ENCODE peak calls at places on chromosomes 11 and 22, in four cellular contexts. D is activated naive CD8-positive, alpha-beta T cell treated with anti-CD3 and anti-CD28 coated beads for 36 hours; R is Right ventricle myocardium superior; P is sciatic nerve. S is an unnamed sample.

GRCh38 chr11:116144387-116144958 is 628.3 kb downstream of the BUD13 start:
- DNase-seq in D (no peak), R (no peak), P (no peak), S (no peak)

GRCh38 chr11:96464695-96465307 is 75.0 kb downstream of the JRKL start:
- DNase-seq in D (no peak), R (no peak), P (no peak), S (no peak)

GRCh38 chr22:45757068-45757467 is 85.4 kb downstream of the ATXN10 start:
- DNase-seq in D (no peak), R (peak; percentile 50), P (no peak), S (peak; percentile 38)

GRCh38 chr22:50121202-50121740 is 31.5 kb downstream of the MOV10L1 start:
- DNase-seq in D (no peak), R (no peak), P (no peak), S (no peak)

GRCh38 chr11:134038897-134039470 is 29.9 kb upstream of the JAM3 start:
- DNase-seq in D (no peak), R (no peak), P (no peak), S (no peak)

GRCh38 chr11:82174610-82175009 is 559.1 kb downstream of the FAM181B start:
- DNase-seq in D (no peak), R (no peak), P (no peak), S (no peak)

GRCh38 chr11:96778272-96778671 is 388.5 kb downstream of the JRKL start:
- DNase-seq in D (no peak), R (no peak), P (no peak), S (no peak)

GRCh38 chr22:28395920-28396447 is 283.7 kb downstream of the TTC28 start:
- DNase-seq in D (no peak), R (no peak), P (no peak), S (no peak)

GRCh38 chr11:71089571-71089970 is 162.8 kb downstream of the SHANK2 start:
- DNase-seq in D (no peak), R (no peak), P (no peak), S (no peak)

GRCh38 chr11:103395612-103396011 is 286.4 kb downstream of the DYNC2H1 start:
- DNase-seq in D (no peak), R (no peak), P (no peak), S (no peak)

GRCh38 chr22:49229483-49230193 is 598.0 kb downstream of the BRD1 start:
- DNase-seq in D (no peak), R (no peak), P (no peak), S (no peak)

GRCh38 chr11:57639321-57640067 is 10.2 kb downstream of the YPEL4 start:
- DNase-seq in D (no peak), R (no peak), P (no peak), S (no peak)

GRCh38 chr11:9250139-9250582 is 15.0 kb downstream of the DENND5A start:
- DNase-seq in D (peak; percentile 48), R (no peak), P (no peak), S (no peak)

S was measured in left ventricle myocardium inferior.